ENCODE peak calls at places on chromosome 21, in four cellular contexts. One of them, this sample, is unnamed.

GRCh38 chr21:31566611-31567010 is 92.9 kb upstream of the SOD1 start:
- ATAC-seq in HepG2: peak; percentile 38
- ATAC-seq in HCT116: no peak
- ATAC-seq in GM12878: no peak
- ATAC-seq in this sample: no peak

GRCh38 chr21:29342394-29342957 is 43.8 kb downstream of the BACH1 start:
- ATAC-seq in HepG2: no peak
- ATAC-seq in HCT116: no peak
- ATAC-seq in GM12878: peak; percentile 66
- ATAC-seq in this sample: peak; percentile 89

GRCh38 chr21:22764222-22764621 is 1766.0 kb downstream of the NCAM2 start:
- ATAC-seq in HepG2: no peak
- ATAC-seq in HCT116: no peak
- ATAC-seq in GM12878: no peak
- ATAC-seq in this sample: no peak

GRCh38 chr21:16522512-16522911 is 792.7 kb downstream of the USP25 start:
- ATAC-seq in HepG2: no peak
- ATAC-seq in HCT116: no peak
- ATAC-seq in GM12878: no peak
- ATAC-seq in this sample: no peak

GRCh38 chr21:10273196-10273595 is 248.2 kb upstream of the TPTE start:
- ATAC-seq in HepG2: no peak
- ATAC-seq in HCT116: no peak
- ATAC-seq in GM12878: no peak
- ATAC-seq in this sample: no peak

GRCh38 chr21:43585924-43586411 is 73.3 kb downstream of the HSF2BP start:
- ATAC-seq in HepG2: peak; percentile 95
- ATAC-seq in HCT116: peak; percentile 86
- ATAC-seq in GM12878: no peak
- ATAC-seq in this sample: peak; percentile 99

GRCh38 chr21:16418211-16418610 is 688.4 kb downstream of the USP25 start:
- ATAC-seq in HepG2: no peak
- ATAC-seq in HCT116: no peak
- ATAC-seq in GM12878: no peak
- ATAC-seq in this sample: peak; percentile 47

GRCh38 chr21:40706161-40706560 is 140.8 kb downstream of the DSCAM start:
- ATAC-seq in HepG2: no peak
- ATAC-seq in HCT116: no peak
- ATAC-seq in GM12878: no peak
- ATAC-seq in this sample: no peak

GRCh38 chr21:28342229-28342810 is 650.4 kb downstream of the LTN1 start:
- ATAC-seq in HepG2: no peak
- ATAC-seq in HCT116: no peak
- ATAC-seq in GM12878: no peak
- ATAC-seq in this sample: no peak

GRCh38 chr21:39022901-39023693 is 160.2 kb downstream of the PSMG1 start:
- ATAC-seq in HepG2: peak; percentile 60
- ATAC-seq in HCT116: peak; percentile 64
- ATAC-seq in GM12878: no peak
- ATAC-seq in this sample: peak; percentile 81

GRCh38 chr21:17488620-17489019 is 24.2 kb upstream of the CXADR start:
- ATAC-seq in HepG2: no peak
- ATAC-seq in HCT116: no peak
- ATAC-seq in GM12878: peak; percentile 50
- ATAC-seq in this sample: no peak

GRCh38 chr21:42392731-42393442 is 3.0 kb downstream of the TMPRSS3 start:
- ATAC-seq in HepG2: no peak
- ATAC-seq in HCT116: no peak
- ATAC-seq in GM12878: peak; percentile 91
- ATAC-seq in this sample: no peak

GRCh38 chr21:29306920-29307319 is 8.2 kb downstream of the BACH1 start:
- ATAC-seq in HepG2: peak; percentile 65
- ATAC-seq in HCT116: no peak
- ATAC-seq in GM12878: peak; percentile 49
- ATAC-seq in this sample: no peak

GRCh38 chr21:39799178-39799577 is 54.2 kb downstream of the IGSF5 start:
- ATAC-seq in HepG2: no peak
- ATAC-seq in HCT116: no peak
- ATAC-seq in GM12878: no peak
- ATAC-seq in this sample: no peak

GRCh38 chr21:37198989-37199924 is 67.9 kb downstream of the VPS26C start:
- ATAC-seq in HepG2: no peak
- ATAC-seq in HCT116: peak; percentile 85
- ATAC-seq in GM12878: no peak
- ATAC-seq in this sample: no peak

GRCh38 chr21:41933259-41934079 is 20.3 kb downstream of the C2CD2 start:
- ATAC-seq in HepG2: peak; percentile 39
- ATAC-seq in HCT116: no peak
- ATAC-seq in GM12878: no peak
- ATAC-seq in this sample: peak; percentile 39

GRCh38 chr21:25541042-25541441 is 66.2 kb downstream of the MRPL39 start:
- ATAC-seq in HepG2: no peak
- ATAC-seq in HCT116: no peak
- ATAC-seq in GM12878: no peak
- ATAC-seq in this sample: no peak

GRCh38 chr21:42214081-42214750 is 4.7 kb upstream of the ABCG1 start:
- ATAC-seq in HepG2: no peak
- ATAC-seq in HCT116: no peak
- ATAC-seq in GM12878: no peak
- ATAC-seq in this sample: no peak

GRCh38 chr21:17442174-17442573 is 70.7 kb upstream of the CXADR start:
- ATAC-seq in HepG2: no peak
- ATAC-seq in HCT116: no peak
- ATAC-seq in GM12878: no peak
- ATAC-seq in this sample: no peak

GRCh38 chr21:15659768-15660423 is 69.9 kb upstream of the USP25 start:
- ATAC-seq in HepG2: peak; percentile 100
- ATAC-seq in HCT116: no peak
- ATAC-seq in GM12878: no peak
- ATAC-seq in this sample: no peak

GRCh38 chr21:23811802-23812201 is 1795.5 kb downstream of the MRPL39 start:
- ATAC-seq in HepG2: no peak
- ATAC-seq in HCT116: no peak
- ATAC-seq in GM12878: no peak
- ATAC-seq in this sample: no peak

GRCh38 chr21:29524055-29524454 is 225.3 kb downstream of the BACH1 start:
- ATAC-seq in HepG2: no peak
- ATAC-seq in HCT116: no peak
- ATAC-seq in GM12878: no peak
- ATAC-seq in this sample: peak; percentile 85

GRCh38 chr21:25578070-25578961 is 29.0 kb downstream of the MRPL39 start:
- ATAC-seq in HepG2: peak; percentile 41
- ATAC-seq in HCT116: no peak
- ATAC-seq in GM12878: peak; percentile 27
- ATAC-seq in this sample: no peak

GRCh38 chr21:42766756-42767560 is 112.4 kb downstream of the WDR4 start:
- ATAC-seq in HepG2: peak; percentile 45
- ATAC-seq in HCT116: no peak
- ATAC-seq in GM12878: no peak
- ATAC-seq in this sample: no peak

GRCh38 chr21:43034098-43034497 is 41.5 kb downstream of the CBS start:
- ATAC-seq in HepG2: no peak
- ATAC-seq in HCT116: no peak
- ATAC-seq in GM12878: no peak
- ATAC-seq in this sample: no peak

GRCh38 chr21:31098576-31099005 is 60.3 kb upstream of the KRTAP19-8 start:
- ATAC-seq in HepG2: peak; percentile 95
- ATAC-seq in HCT116: peak; percentile 97
- ATAC-seq in GM12878: peak; percentile 91
- ATAC-seq in this sample: no peak

GRCh38 chr21:14901482-14901958 is 163.3 kb downstream of the NRIP1 start:
- ATAC-seq in HepG2: no peak
- ATAC-seq in HCT116: peak; percentile 92
- ATAC-seq in GM12878: peak; percentile 85
- ATAC-seq in this sample: no peak

GRCh38 chr21:19998450-19998849 is 999.8 kb upstream of the NCAM2 start:
- ATAC-seq in HepG2: no peak
- ATAC-seq in HCT116: no peak
- ATAC-seq in GM12878: peak; percentile 29
- ATAC-seq in this sample: no peak

GRCh38 chr21:34878501-34878900 is 170.6 kb downstream of the RUNX1 start:
- ATAC-seq in HepG2: no peak
- ATAC-seq in HCT116: no peak
- ATAC-seq in GM12878: no peak
- ATAC-seq in this sample: no peak
- TF ChIP-seq POLR2A in HepG2: no peak
- TF ChIP-seq POLR2A in HCT116: no peak
- TF ChIP-seq POLR2A in GM12878: no peak
- TF ChIP-seq POLR2A in this sample: no peak

GRCh38 chr21:35481005-35481404 is 431.9 kb upstream of the RUNX1 start:
- ATAC-seq in HepG2: no peak
- ATAC-seq in HCT116: no peak
- ATAC-seq in GM12878: no peak
- ATAC-seq in this sample: no peak

GRCh38 chr21:35484032-35484431 is 434.9 kb upstream of the RUNX1 start:
- ATAC-seq in HepG2: no peak
- ATAC-seq in HCT116: no peak
- ATAC-seq in GM12878: no peak
- ATAC-seq in this sample: no peak

GRCh38 chr21:35483267-35483666 is 434.2 kb upstream of the RUNX1 start:
- ATAC-seq in HepG2: no peak
- ATAC-seq in HCT116: no peak
- ATAC-seq in GM12878: no peak
- ATAC-seq in this sample: no peak

GRCh38 chr21:35485364-35485763 is 436.3 kb upstream of the RUNX1 start:
- ATAC-seq in HepG2: no peak
- ATAC-seq in HCT116: no peak
- ATAC-seq in GM12878: no peak
- ATAC-seq in this sample: no peak

DNA sequence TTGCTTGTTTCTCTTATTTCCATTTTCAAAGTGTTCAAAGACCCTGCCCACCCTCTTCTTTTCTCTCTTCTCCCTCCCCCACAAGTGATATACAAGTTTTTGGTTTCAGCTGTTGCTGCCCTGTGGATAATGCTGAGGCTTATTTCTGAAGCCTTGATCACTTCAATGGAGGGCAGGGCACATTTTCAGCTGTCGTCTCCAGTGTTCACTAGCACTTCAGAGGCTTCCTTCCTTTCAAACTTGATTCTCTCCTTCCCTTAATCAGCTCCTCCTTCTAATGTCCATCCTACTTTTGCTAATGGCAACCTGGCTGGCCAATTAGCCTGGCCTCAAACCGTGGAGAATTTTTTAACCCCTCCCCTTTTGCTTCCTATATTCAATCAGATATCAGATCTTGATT is 435.8 kb upstream of the RUNX1 start:
- ATAC-seq in HepG2: no peak
- ATAC-seq in HCT116: no peak
- ATAC-seq in GM12878: no peak
- ATAC-seq in this sample: no peak
- TF ChIP-seq POLR2A in HepG2: no peak
- TF ChIP-seq POLR2A in HCT116: no peak
- TF ChIP-seq POLR2A in GM12878: no peak
- TF ChIP-seq POLR2A in this sample: no peak

DNA sequence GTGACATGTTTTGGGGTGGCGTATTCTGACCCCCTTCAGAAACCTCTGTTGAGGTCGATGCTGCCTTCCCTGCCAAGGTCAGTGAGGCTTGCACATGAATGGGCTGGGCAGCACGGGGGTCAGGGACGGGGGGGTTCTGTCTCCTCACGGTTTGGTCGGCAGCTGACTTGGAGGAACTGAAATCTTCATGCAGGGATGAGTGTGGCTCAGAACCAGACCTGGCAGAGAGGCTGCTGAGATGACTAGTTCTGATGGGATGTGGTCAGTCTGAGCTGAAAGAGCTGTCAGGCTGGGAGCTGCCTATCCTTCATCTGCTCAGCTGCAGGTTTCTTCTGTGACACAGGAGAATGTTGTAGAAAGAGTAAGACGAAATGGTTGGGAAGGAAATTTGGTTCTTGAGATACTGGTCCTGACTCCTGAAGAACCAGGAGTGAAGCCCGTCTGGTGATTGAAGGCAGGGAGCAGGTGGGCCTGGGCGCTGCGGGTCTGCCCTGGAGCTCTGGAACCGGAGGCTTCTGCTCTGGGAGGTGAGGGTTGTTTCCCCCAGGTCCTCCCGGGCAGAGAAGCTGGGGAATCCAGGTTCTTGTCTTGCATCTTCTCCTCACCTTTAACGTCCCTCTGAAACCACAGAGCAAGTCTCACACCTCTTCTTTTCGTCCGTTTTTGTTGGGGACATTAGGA is 3.3 kb downstream of the SLX9 start:
- ATAC-seq in HepG2: no peak
- ATAC-seq in HCT116: no peak
- ATAC-seq in GM12878: peak; percentile 61
- ATAC-seq in this sample: no peak
- TF ChIP-seq POLR2A in HepG2: no peak
- TF ChIP-seq POLR2A in HCT116: no peak
- TF ChIP-seq POLR2A in GM12878: no peak
- TF ChIP-seq POLR2A in this sample: no peak

DNA sequence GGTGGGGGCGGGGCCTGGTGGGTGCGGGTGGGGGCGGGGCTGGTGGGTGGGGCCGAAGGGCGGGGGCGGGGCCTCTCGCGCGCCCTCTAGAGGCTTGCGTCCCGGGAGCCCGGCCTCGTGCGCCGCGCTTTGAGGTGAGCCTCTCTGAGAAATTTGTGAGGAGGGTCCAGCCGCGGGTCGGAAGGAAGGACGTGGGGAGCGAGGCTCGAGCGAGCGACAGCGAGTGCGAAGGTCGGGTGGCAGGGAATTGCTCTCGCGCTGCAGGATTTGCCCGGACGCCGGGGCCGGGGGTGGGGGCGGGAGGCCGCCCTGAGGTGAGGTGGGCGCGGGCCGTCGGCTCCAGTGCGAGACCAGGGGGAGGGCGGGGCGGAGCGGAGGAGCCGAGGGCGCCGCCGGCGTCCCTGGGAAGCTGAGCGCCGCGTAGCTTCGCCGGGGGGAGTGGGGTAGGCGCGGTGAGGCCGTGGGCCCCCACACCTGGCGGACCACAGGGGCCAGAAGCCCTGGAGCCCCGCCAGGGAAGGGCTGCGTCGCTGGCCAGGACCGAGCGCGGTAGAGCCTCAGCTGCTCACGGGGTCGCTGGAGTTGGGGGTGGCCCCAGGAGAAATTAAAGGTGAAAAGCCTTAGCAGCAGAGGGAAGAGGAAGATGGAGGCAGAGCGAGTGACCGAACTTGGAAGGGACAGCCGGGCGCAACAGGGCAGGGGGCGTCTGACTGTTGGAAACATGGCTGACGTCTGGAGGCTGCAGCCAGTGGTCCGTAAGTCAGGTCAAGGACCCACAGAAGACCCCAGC is 754 bp upstream of the LSS start:
- ATAC-seq in HepG2: peak; percentile 55
- ATAC-seq in HCT116: peak; percentile 46
- ATAC-seq in GM12878: peak; percentile 50
- ATAC-seq in this sample: peak; percentile 34
- TF ChIP-seq POLR2A in HepG2: no peak
- TF ChIP-seq POLR2A in HCT116: no peak
- TF ChIP-seq POLR2A in GM12878: peak; percentile 43
- TF ChIP-seq POLR2A in this sample: no peak

DNA sequence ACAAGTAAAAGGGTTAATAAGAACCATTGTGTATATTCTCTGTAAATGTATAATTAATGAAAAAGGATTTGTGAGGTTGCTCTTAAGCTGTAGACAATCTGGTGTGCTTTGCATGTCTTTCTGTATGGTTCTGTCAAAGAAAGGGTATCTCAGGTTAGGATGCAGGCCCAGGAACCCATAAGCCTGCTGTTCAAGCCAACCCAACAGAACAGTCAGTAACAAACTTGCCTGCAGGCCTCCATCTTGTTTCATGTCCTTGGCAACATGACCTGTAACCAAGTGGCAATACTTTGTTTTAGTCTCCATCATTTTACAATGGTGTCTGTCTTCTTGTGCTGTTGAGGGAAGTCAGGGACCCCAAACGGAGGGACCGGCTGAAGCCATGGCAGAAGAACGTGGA is 29.2 kb downstream of the CBR1 start:
- ATAC-seq in HepG2: no peak
- ATAC-seq in HCT116: no peak
- ATAC-seq in GM12878: no peak
- ATAC-seq in this sample: no peak
- TF ChIP-seq POLR2A in HepG2: no peak
- TF ChIP-seq POLR2A in HCT116: no peak
- TF ChIP-seq POLR2A in GM12878: no peak
- TF ChIP-seq POLR2A in this sample: no peak

This sample was measured in gastroesophageal sphincter.